ENCODE peak calls at places on chromosomes 13 and 19, in four cellular contexts. O, E, Q and S are unnamed samples.

GRCh38 chr19:40578442-40578908 is 1.8 kb downstream of the SHKBP1 start:
- DNase-seq in Q (no peak), E (peak; percentile 31), O (no peak), S (no peak)

GRCh38 chr13:67048084-67048792 is 181.9 kb downstream of the PCDH9 start:
- DNase-seq in E (peak; percentile 93), O (no peak), Q (no peak), S (peak; percentile 14)

GRCh38 chr13:108214511-108215383 is 589 bp downstream of the LIG4 start:
- DNase-seq in O (no peak), E (no peak), Q (no peak), S (peak; percentile 48)

GRCh38 chr19:53549354-53549753 is 11.4 kb downstream of the ZNF331 start:
- DNase-seq in E (peak; percentile 39), O (no peak), Q (peak; percentile 12), S (no peak)

GRCh38 chr19:2765376-2765775 is 17.7 kb downstream of the SGTA start:
- DNase-seq in O (no peak), Q (no peak), E (no peak), S (no peak)

GRCh38 chr19:47102561-47103135 is 10.9 kb downstream of the ZC3H4 start:
- DNase-seq in O (no peak), E (no peak), Q (no peak), S (no peak)

GRCh38 chr13:36190771-36191170 is 23.6 kb downstream of the SOHLH2 start:
- DNase-seq in Q (no peak), O (no peak), E (peak; percentile 38), S (no peak)

GRCh38 chr13:74047925-74048324 is 86.3 kb downstream of the KLF12 start:
- DNase-seq in Q (no peak), O (no peak), E (no peak), S (no peak)

GRCh38 chr13:42279080-42279479 is 7.1 kb downstream of the AKAP11 start:
- DNase-seq in E (no peak), O (no peak), Q (peak; percentile 42), S (peak; percentile 44)

GRCh38 chr19:15249912-15250634 is 17.8 kb upstream of the EPHX3 start:
- DNase-seq in Q (no peak), E (peak; percentile 92), O (no peak), S (no peak)

GRCh38 chr13:106597759-106598395 is 29.9 kb upstream of the ARGLU1 start:
- DNase-seq in Q (no peak), E (no peak), O (no peak), S (no peak)

GRCh38 chr13:85236431-85236830 is 562.8 kb downstream of the SLITRK6 start:
- DNase-seq in O (no peak), Q (no peak), E (peak; percentile 52), S (no peak)

GRCh38 chr19:49356382-49356781 is 5.8 kb downstream of the TEAD2 start:
- DNase-seq in Q (no peak), O (no peak), E (no peak), S (no peak)

GRCh38 chr19:13834308-13834790 is 39.1 kb downstream of the ZSWIM4 start:
- DNase-seq in O (no peak), E (peak; percentile 51), Q (no peak), S (peak; percentile 49)

GRCh38 chr13:38980628-38981078 is 10.0 kb downstream of the STOML3 start:
- DNase-seq in O (no peak), Q (no peak), E (no peak), S (no peak)

GRCh38 chr13:112911883-112912282 is 57.1 kb upstream of the MCF2L start:
- DNase-seq in Q (no peak), O (no peak), E (no peak), S (no peak)

GRCh38 chr13:33235078-33235477 is 50.5 kb downstream of the STARD13 start:
- DNase-seq in E (peak; percentile 35), Q (no peak), O (no peak), S (no peak)

GRCh38 chr19:3549816-3550215 is 7.6 kb downstream of the MFSD12 start:
- DNase-seq in O (no peak), Q (no peak), E (no peak), S (no peak)

GRCh38 chr13:59746291-59746962 is 417.3 kb downstream of the DIAPH3 start:
- DNase-seq in Q (no peak), E (peak; percentile 47), O (no peak), S (no peak)

GRCh38 chr19:47372603-47373002 is 23.5 kb downstream of the DHX34 start:
- DNase-seq in E (no peak), O (no peak), Q (no peak), S (peak; percentile 8)

GRCh38 chr13:110820311-110820710 is 94.6 kb downstream of the ANKRD10 start:
- DNase-seq in O (no peak), E (no peak), Q (no peak), S (no peak)

GRCh38 chr13:104847863-104848262 is 1687.6 kb downstream of the EFNB2 start:
- DNase-seq in E (no peak), O (no peak), Q (no peak), S (no peak)

GRCh38 chr19:5585461-5586299 is 17.9 kb upstream of the TINCR start:
- DNase-seq in O (no peak), Q (no peak), E (peak; percentile 33), S (no peak)

GRCh38 chr19:4539697-4540581 is at the start of gene LRG1:
- DNase-seq in O (no peak), Q (peak; percentile 80), E (no peak), S (no peak)